ENCODE peak calls at places on chromosomes 11 and 22, in four cellular contexts. U is neural progenitor cell, N is thoracic aorta, J is A549. G is an unnamed sample.
A peak's percentile ranks its signal among the peaks of the same experiment; 100 is the strongest.

GRCh38 chr11:116278076-116278475 is 494.7 kb downstream of the BUD13 start:
- DNase-seq in N (no peak), J (no peak), U (no peak), G (no peak)

GRCh38 chr11:107218123-107219084 is 200.1 kb upstream of the GUCY1A2 start:
- DNase-seq in U (peak; percentile 33), N (no peak), J (no peak), G (no peak)

GRCh38 chr11:14892036-14892556 is at the start of gene CYP2R1:
- DNase-seq in N (peak; percentile 87), U (peak; percentile 96), J (peak; percentile 99), G (peak; percentile 99)

GRCh38 chr11:64571410-64572091 is 19.5 kb upstream of the SLC22A12 start:
- DNase-seq in J (no peak), U (peak; percentile 46), N (no peak), G (no peak)

GRCh38 chr11:56916162-56916561 is 72.6 kb upstream of the OR5AK2 start:
- DNase-seq in J (no peak), U (no peak), N (no peak), G (no peak)

GRCh38 chr11:19370100-19370861 is 129.5 kb upstream of the E2F8 start:
- DNase-seq in U (no peak), N (no peak), J (no peak), G (peak; percentile 56)

GRCh38 chr11:68659158-68659921 is 25.0 kb upstream of the GAL start:
- DNase-seq in J (peak; percentile 52), U (no peak), N (no peak), G (peak; percentile 53)

GRCh38 chr22:20552450-20552894 is 45.1 kb downstream of the MED15 start:
- DNase-seq in N (no peak), J (no peak), U (no peak), G (no peak)

GRCh38 chr11:74057251-74058151 is 48.6 kb upstream of the UCP3 start:
- DNase-seq in J (no peak), U (no peak), N (no peak), G (no peak)

GRCh38 chr11:45751430-45751829 is 53.5 kb upstream of the SLC35C1 start:
- DNase-seq in U (peak; percentile 91), N (no peak), J (no peak), G (no peak)

GRCh38 chr11:119295178-119295577 is 21.8 kb downstream of the MCAM start:
- DNase-seq in J (peak; percentile 13), N (no peak), U (no peak), G (no peak)

GRCh38 chr11:117815262-117815803 is 9.2 kb downstream of the FXYD2 start:
- DNase-seq in U (no peak), N (no peak), J (no peak), G (no peak)

GRCh38 chr11:30488304-30488998 is 97.7 kb downstream of the MPPED2 start:
- DNase-seq in J (peak; percentile 3), N (no peak), U (no peak), G (peak; percentile 56)

GRCh38 chr11:3605721-3606324 is 36.0 kb downstream of the ART5 start:
- DNase-seq in J (no peak), U (no peak), N (no peak), G (peak; percentile 85)

GRCh38 chr11:19597876-19598275 is 114.8 kb upstream of the NAV2 start:
- DNase-seq in U (no peak), N (no peak), J (no peak), G (no peak)

GRCh38 chr11:936199-936598 is 10.5 kb downstream of the AP2A2 start:
- DNase-seq in U (no peak), N (no peak), J (no peak), G (no peak)

GRCh38 chr11:933936-934335 is 8.3 kb downstream of the AP2A2 start:
- DNase-seq in U (peak; percentile 18), N (no peak), J (no peak), G (no peak)

GRCh38 chr11:932435-932834 is 6.8 kb downstream of the AP2A2 start:
- DNase-seq in J (no peak), U (no peak), N (no peak), G (no peak)

GRCh38 chr11:933002-933820 is 7.5 kb downstream of the AP2A2 start:
- DNase-seq in U (no peak), N (no peak), J (no peak), G (no peak)

DNA sequence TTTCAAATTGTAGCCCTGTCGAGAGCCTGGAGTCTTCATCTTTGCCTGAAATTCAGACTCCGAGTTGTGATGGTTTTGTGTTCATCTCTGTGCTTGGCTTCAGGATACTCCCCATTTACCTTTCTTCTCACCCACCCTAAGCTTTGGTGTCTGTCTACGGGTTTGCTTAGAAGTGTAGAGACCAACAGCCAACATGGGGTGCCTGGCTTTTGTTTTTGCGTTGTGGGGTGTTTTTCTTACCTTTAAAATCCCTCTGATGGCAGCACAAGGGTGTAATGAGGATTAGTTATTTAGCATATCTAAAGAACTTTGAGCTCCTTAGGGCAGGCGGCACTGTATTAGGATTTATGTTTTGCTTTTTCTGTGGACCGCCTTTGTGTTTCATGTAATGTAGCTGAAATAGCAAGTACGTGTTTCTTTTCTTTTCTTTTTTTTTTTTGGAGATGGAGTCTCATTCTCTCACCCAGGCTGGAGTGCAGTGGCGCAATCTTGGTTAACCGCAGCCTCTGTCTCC is 8.8 kb downstream of the AP2A2 start:
- DNase-seq in U (peak; percentile 18), N (no peak), J (no peak), G (no peak)
- H3K4me3 ChIP-seq in U (peak overlapping the region; percentile 7), N (no peak overlapping the region), J (no peak overlapping the region), G (no peak overlapping the region)

GRCh38 chr22:37036655-37037377 is 14.7 kb upstream of the KCTD17 start:
- DNase-seq in U (no peak), J (no peak), N (no peak), G (no peak)
- H3K4me3 ChIP-seq in U (no peak overlapping the region), J (no peak overlapping the region), N (no peak overlapping the region), G (no peak overlapping the region)

DNA sequence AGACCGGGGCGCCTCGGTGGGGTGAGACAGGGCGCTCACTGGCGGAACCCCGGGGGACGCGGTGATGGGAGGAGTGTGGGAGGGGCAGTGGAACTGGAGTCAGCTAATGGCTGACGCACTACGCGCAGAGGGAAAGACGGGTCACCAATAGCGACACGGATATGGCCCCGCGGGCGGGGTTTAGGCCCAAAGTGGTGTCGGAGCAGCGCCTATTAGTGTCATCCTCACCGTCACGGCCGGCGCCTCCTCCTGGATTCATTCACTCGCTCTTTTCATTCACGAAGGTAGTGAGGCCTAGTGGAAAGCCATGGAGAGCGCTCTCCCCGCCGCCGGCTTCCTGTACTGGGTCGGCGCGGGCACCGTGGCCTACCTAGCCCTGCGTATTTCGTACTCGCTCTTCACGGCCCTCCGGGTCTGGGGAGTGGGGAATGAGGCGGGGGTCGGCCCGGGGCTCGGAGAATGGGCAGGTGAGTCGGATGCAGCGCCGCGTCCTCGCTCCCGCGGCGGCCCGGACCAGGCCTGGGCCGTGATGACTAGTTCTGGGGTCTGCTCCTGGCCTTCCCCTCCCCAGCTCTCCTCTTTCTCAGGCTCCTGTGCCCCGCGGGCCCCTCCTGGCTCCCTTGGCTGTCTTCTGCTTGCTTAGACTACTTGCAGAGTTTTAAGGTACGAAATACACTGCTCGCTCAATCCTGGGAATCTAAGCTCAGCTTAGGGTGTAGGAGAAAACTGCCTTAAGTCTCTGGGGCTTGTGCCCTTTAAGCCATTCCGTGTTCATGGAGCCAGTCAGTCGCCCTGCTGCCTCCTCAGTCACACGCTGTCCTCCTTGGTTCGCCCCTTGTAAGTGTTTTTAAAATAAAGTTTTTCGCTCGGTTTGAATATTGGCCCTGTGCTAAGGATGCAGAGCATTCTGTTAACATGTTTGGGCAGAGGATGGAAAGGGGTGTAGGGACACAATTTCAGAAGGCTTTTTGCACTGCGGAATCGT is at the start of gene HSD17B12:
- DNase-seq in J (peak; percentile 99), N (peak; percentile 98), U (peak; percentile 98), G (peak; percentile 64)
- H3K4me3 ChIP-seq in J (peak within 1 kb of the TSS; percentile 54), N (peak within 1 kb of the TSS; percentile 92), U (peak within 1 kb of the TSS; percentile 75), G (peak within 1 kb of the TSS; percentile 62)

GRCh38 chr11:65786008-65786785 is 666 bp upstream of the OVOL1 start:
- DNase-seq in U (peak; percentile 55), J (no peak), N (no peak), G (no peak)
- H3K4me3 ChIP-seq in U (peak overlapping the region; percentile 20), J (no peak overlapping the region), N (peak overlapping the region; percentile 60), G (peak overlapping the region; percentile 29)

GRCh38 chr22:39901519-39902146 is 749 bp downstream of the GRAP2 start:
- DNase-seq in U (no peak), N (no peak), J (no peak), G (no peak)
- H3K4me3 ChIP-seq in U (no peak overlapping the region), N (peak overlapping the region; percentile 25), J (no peak overlapping the region), G (no peak overlapping the region)

GRCh38 chr22:37559521-37559900 is 769 bp upstream of the CDC42EP1 start:
- DNase-seq in N (no peak), J (no peak), U (no peak), G (no peak)
- H3K4me3 ChIP-seq in N (peak overlapping the region; percentile 95), J (peak overlapping the region; percentile 98), U (no peak overlapping the region), G (no peak overlapping the region)

GRCh38 chr22:49530671-49531532 is 296.8 kb downstream of the BRD1 start:
- DNase-seq in N (no peak), J (no peak), U (no peak), G (no peak)
- H3K4me3 ChIP-seq in N (no peak overlapping the region), J (no peak overlapping the region), U (no peak overlapping the region), G (no peak overlapping the region)

DNA sequence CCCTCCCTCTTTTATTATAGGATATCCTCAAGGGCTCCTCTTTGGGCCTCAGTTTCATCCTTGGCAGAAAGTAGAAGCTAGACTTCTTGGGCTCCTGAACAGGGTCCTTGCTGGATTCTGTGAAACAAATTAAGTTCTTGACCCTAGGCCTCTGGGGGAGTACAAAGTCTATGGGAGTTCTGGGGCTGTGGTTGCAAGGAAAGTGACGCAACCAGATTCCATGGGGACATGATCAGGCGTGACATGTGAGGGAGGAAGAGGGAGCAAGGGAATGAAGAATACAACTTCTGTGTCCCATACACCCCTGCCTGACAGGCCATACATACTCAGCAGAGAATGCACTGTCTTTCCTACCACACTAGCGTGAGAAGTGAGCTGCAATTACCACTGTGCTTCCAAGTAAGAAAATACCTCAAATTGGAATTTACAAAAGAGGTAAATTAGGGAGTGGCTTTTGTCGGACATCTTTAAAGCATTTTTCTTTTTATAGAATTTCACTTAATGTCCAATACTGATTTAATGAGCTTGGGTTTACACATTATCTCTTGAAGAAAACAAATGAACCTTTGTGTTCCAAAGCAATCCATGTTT is 38.7 kb downstream of the LIMK2 start:
- DNase-seq in J (no peak), N (no peak), U (no peak), G (no peak)
- H3K4me3 ChIP-seq in J (no peak overlapping the region), N (no peak overlapping the region), U (no peak overlapping the region), G (no peak overlapping the region)

DNA sequence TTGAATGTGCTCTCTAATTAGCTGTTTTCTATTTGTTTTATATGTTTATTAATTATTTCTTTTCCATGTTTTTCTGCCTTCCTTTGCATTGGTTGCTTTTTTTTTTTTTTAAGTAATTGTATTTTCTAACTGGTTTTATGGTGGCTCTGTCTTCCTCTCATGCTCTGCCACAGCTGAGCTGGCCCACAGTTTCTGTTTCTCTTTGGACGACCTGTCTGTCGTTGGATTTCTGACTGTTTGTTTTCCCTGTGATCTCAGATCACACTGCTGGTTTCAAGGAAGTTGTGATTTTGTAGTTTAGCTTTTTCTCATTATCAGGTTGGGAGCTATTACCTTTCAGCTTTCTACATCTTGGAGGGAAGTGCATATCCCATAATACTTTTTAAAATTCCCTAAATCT is 15.9 kb upstream of the OR6M1 start:
- DNase-seq in U (no peak), N (no peak), J (no peak), G (no peak)
- H3K4me3 ChIP-seq in U (no peak overlapping the region), N (no peak overlapping the region), J (no peak overlapping the region), G (no peak overlapping the region)